ENCODE peak calls at places on chromosomes 5 and 9, in seven cellular contexts. One of them, this sample, is unnamed.

GRCh38 chr5:173616577-173617118 is at the start of gene BOD1:
- DNase-seq in NCI-H2171 treated with DMSO at 0.1 percent for 48 hours: peak
- DNase-seq in ovary: peak
- DNase-seq in T-helper 2 cell: peak
- DNase-seq in mesothelial cell of epicardium: peak
- DNase-seq in IMR-90: peak
- DNase-seq in HT-29: peak
- DNase-seq in this sample: peak

GRCh38 chr5:150644058-150644457 is 3.6 kb downstream of the SYNPO start:
- DNase-seq in NCI-H2171 treated with DMSO at 0.1 percent for 48 hours: no peak
- DNase-seq in ovary: no peak
- DNase-seq in T-helper 2 cell: no peak
- DNase-seq in mesothelial cell of epicardium: no peak
- DNase-seq in IMR-90: no peak
- DNase-seq in HT-29: no peak
- DNase-seq in this sample: no peak

GRCh38 chr9:136773386-136774044 is 9.2 kb upstream of the LCN15 start:
- DNase-seq in NCI-H2171 treated with DMSO at 0.1 percent for 48 hours: peak
- DNase-seq in ovary: peak
- DNase-seq in T-helper 2 cell: no peak
- DNase-seq in mesothelial cell of epicardium: no peak
- DNase-seq in IMR-90: no peak
- DNase-seq in HT-29: no peak
- DNase-seq in this sample: no peak

GRCh38 chr9:32603914-32604852 is 31.2 kb upstream of the NDUFB6 start:
- DNase-seq in NCI-H2171 treated with DMSO at 0.1 percent for 48 hours: no peak
- DNase-seq in ovary: no peak
- DNase-seq in T-helper 2 cell: no peak
- DNase-seq in mesothelial cell of epicardium: no peak
- DNase-seq in IMR-90: no peak
- DNase-seq in HT-29: peak
- DNase-seq in this sample: no peak

GRCh38 chr9:134055981-134056461 is 11.8 kb downstream of the BRD3 start:
- DNase-seq in NCI-H2171 treated with DMSO at 0.1 percent for 48 hours: no peak
- DNase-seq in ovary: peak
- DNase-seq in T-helper 2 cell: no peak
- DNase-seq in mesothelial cell of epicardium: no peak
- DNase-seq in IMR-90: peak
- DNase-seq in HT-29: peak
- DNase-seq in this sample: peak

GRCh38 chr5:10987881-10988504 is 227.0 kb upstream of the DAP start:
- DNase-seq in NCI-H2171 treated with DMSO at 0.1 percent for 48 hours: no peak
- DNase-seq in ovary: peak
- DNase-seq in T-helper 2 cell: peak
- DNase-seq in mesothelial cell of epicardium: peak
- DNase-seq in IMR-90: no peak
- DNase-seq in HT-29: peak
- DNase-seq in this sample: peak

GRCh38 chr5:1228121-1228520 is 2.9 kb downstream of the SLC6A18 start:
- DNase-seq in NCI-H2171 treated with DMSO at 0.1 percent for 48 hours: peak
- DNase-seq in ovary: no peak
- DNase-seq in T-helper 2 cell: no peak
- DNase-seq in mesothelial cell of epicardium: no peak
- DNase-seq in IMR-90: no peak
- DNase-seq in HT-29: no peak
- DNase-seq in this sample: no peak

GRCh38 chr9:25461416-25461815 is 216.8 kb downstream of the TUSC1 start:
- DNase-seq in NCI-H2171 treated with DMSO at 0.1 percent for 48 hours: no peak
- DNase-seq in ovary: no peak
- DNase-seq in T-helper 2 cell: no peak
- DNase-seq in mesothelial cell of epicardium: no peak
- DNase-seq in IMR-90: no peak
- DNase-seq in HT-29: no peak
- DNase-seq in this sample: no peak

GRCh38 chr5:16666861-16667481 is 50.2 kb upstream of the RETREG1 start:
- DNase-seq in NCI-H2171 treated with DMSO at 0.1 percent for 48 hours: peak
- DNase-seq in ovary: no peak
- DNase-seq in T-helper 2 cell: no peak
- DNase-seq in mesothelial cell of epicardium: no peak
- DNase-seq in IMR-90: peak
- DNase-seq in HT-29: peak
- DNase-seq in this sample: no peak

GRCh38 chr9:94511943-94512265 is 43.0 kb upstream of the PCAT7 start:
- DNase-seq in NCI-H2171 treated with DMSO at 0.1 percent for 48 hours: peak
- DNase-seq in ovary: no peak
- DNase-seq in T-helper 2 cell: no peak
- DNase-seq in mesothelial cell of epicardium: no peak
- DNase-seq in IMR-90: no peak
- DNase-seq in HT-29: no peak
- DNase-seq in this sample: no peak

GRCh38 chr5:55306641-55307382 is 682 bp downstream of the DHX29 start:
- DNase-seq in NCI-H2171 treated with DMSO at 0.1 percent for 48 hours: peak
- DNase-seq in ovary: no peak
- DNase-seq in T-helper 2 cell: no peak
- DNase-seq in mesothelial cell of epicardium: no peak
- DNase-seq in IMR-90: no peak
- DNase-seq in HT-29: no peak
- DNase-seq in this sample: no peak

GRCh38 chr5:97764700-97765099 is 581.7 kb upstream of the RIOK2 start:
- DNase-seq in NCI-H2171 treated with DMSO at 0.1 percent for 48 hours: no peak
- DNase-seq in ovary: no peak
- DNase-seq in T-helper 2 cell: no peak
- DNase-seq in mesothelial cell of epicardium: no peak
- DNase-seq in IMR-90: peak
- DNase-seq in HT-29: no peak
- DNase-seq in this sample: no peak